ENCODE peak calls at places on chromosome 10, in four cellular contexts. V is breast epithelium, O is stomach, P is suprapubic skin. Z is an unnamed sample.

GRCh38 chr10:47042815-47043750 is 131.9 kb downstream of the PTPN20 start:
- DNase-seq in V (no peak), O (no peak), P (no peak), Z (peak; percentile 53)

GRCh38 chr10:14010083-14010551 is 320.6 kb downstream of the FRMD4A start:
- DNase-seq in V (no peak), O (no peak), P (no peak), Z (no peak)

GRCh38 chr10:43002596-43002995 is 74.3 kb upstream of the RET start:
- DNase-seq in V (no peak), O (no peak), P (no peak), Z (no peak)

GRCh38 chr10:72089618-72090017 is 1.3 kb upstream of the SPOCK2 start:
- DNase-seq in V (no peak), O (no peak), P (no peak), Z (no peak)

GRCh38 chr10:53839437-53840039 is 961.5 kb downstream of the PCDH15 start:
- DNase-seq in V (no peak), O (no peak), P (no peak), Z (no peak)

GRCh38 chr10:93707623-93708022 is 5.2 kb upstream of the FRA10AC1 start:
- DNase-seq in V (no peak), O (no peak), P (no peak), Z (no peak)

GRCh38 chr10:98267069-98267893 is 713 bp downstream of the LOXL4 start:
- DNase-seq in V (no peak), O (no peak), P (no peak), Z (no peak)

GRCh38 chr10:108465871-108466641 is 1301.5 kb upstream of the SORCS1 start:
- DNase-seq in V (no peak), O (peak; percentile 71), P (peak; percentile 69), Z (peak; percentile 70)

GRCh38 chr10:112985701-112986510 is 35.9 kb downstream of the TCF7L2 start:
- DNase-seq in V (no peak), O (no peak), P (no peak), Z (no peak)

GRCh38 chr10:43204394-43204942 is 62.4 kb downstream of the RASGEF1A start:
- DNase-seq in V (peak; percentile 9), O (no peak), P (no peak), Z (peak; percentile 45)

GRCh38 chr10:87867453-87867852 is 4.0 kb downstream of the PTEN start:
- DNase-seq in V (no peak), O (no peak), P (no peak), Z (no peak)

GRCh38 chr10:95792211-95792780 is 36.3 kb downstream of the ENTPD1 start:
- DNase-seq in V (no peak), O (no peak), P (no peak), Z (no peak)

DNA sequence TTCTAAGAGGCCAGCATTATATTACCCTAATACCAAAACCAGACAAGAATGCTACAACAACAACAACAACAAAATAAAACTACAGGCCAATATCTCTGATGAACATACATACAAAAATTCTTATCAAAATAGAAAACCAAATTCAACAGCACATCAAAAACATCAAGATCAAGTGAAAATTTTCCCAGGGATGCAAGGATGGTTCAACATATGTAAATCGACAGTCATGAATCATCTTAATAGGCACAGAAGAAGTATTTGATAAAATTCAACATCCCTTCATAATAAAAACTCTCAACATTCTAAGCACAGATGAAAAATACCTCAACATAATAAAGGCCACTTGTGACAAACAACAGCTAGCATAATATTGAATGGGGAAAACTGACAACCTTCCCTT is 75.3 kb downstream of the JMJD1C start:
- DNase-seq in V (no peak), O (no peak), P (no peak), Z (no peak)
- H3K9me3 ChIP-seq in V (no peaks in the 10 kb centered on the region), O (no peaks in the 10 kb centered on the region), P (no peaks in the 10 kb centered on the region), Z (no peaks in the 10 kb centered on the region)

DNA sequence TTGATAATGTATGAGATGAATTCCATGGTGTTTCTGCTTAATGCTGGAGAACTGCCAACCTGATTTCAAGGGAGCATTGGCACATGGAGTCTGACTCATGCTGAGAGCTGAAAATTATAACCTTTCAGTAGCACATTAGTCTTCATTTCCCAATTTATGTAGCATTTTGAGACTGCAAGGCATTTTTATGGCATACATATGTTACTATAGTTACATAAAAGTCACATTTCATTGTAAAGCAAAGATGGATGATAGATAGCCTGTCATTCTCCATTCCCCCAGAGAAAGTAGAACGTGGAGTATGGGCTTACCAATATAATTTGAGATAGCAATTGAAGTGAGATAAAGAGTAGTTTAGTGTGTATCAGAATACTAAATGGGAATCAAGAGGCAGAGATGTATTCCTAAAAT is 103.1 kb downstream of the SLC16A9 start:
- DNase-seq in V (no peak), O (no peak), P (no peak), Z (no peak)
- TF ChIP-seq POLR2AphosphoS5 in V (no peak), O (no peak), P (no peak), Z (no peak)

GRCh38 chr10:48418189-48418588 is 111.7 kb downstream of the MAPK8 start:
- DNase-seq in V (no peak), O (no peak), P (no peak), Z (no peak)

GRCh38 chr10:48414778-48415177 is 108.3 kb downstream of the MAPK8 start:
- DNase-seq in V (no peak), O (no peak), P (no peak), Z (no peak)

GRCh38 chr10:48414160-48414559 is 107.7 kb downstream of the MAPK8 start:
- DNase-seq in V (no peak), O (no peak), P (no peak), Z (no peak)

GRCh38 chr10:48417374-48417773 is 110.9 kb downstream of the MAPK8 start:
- DNase-seq in V (no peak), O (no peak), P (no peak), Z (no peak)

DNA sequence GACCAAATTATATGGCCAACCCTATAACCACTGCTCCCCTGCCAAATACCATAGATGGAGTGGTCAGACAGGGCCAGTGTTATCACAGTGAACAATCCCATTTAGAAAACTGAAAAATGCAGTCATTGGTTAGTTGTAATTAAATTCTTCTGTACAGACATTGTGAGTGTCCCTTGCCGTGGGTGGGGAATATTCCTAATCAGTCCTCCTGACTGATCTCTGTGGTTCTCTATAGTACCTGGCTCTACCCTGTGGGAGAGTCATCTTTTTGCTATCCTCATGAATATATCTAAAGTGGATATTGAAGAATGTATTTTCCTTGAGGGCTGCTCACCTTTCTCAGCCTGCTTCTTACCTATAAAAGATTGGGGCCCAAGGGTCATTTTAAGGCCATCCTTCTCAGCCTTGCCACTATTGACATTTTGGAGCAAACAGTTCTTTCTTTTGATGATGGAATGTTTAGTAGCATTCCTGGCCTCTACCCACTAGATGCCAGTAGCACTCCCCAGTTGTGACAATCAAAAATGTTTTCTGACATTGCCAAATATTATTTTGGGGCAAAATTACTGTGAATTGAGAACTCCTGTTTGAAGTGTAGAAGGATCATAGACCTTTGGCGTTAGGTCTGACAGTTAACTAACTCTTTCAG is 110.2 kb downstream of the MAPK8 start:
- DNase-seq in V (no peak), O (no peak), P (no peak), Z (no peak)
- H3K9me3 ChIP-seq in V (peaks cover 12% of the 10 kb centered on the region), O (peaks cover 13% of the 10 kb centered on the region), P (no peaks in the 10 kb centered on the region), Z (no peaks in the 10 kb centered on the region)

GRCh38 chr10:100006241-100006886 is 3.4 kb downstream of the DNMBP start:
- DNase-seq in V (no peak), O (no peak), P (no peak), Z (peak; percentile 63)
- TF ChIP-seq POLR2AphosphoS5 in V (no peak), O (peak; percentile 49), P (no peak), Z (peak; percentile 76)

GRCh38 chr10:106027240-106027639 is 1137.3 kb downstream of the SORCS1 start:
- DNase-seq in V (no peak), O (no peak), P (no peak), Z (no peak)
- H3K9me3 ChIP-seq in V (no peaks in the 10 kb centered on the region), O (no peaks in the 10 kb centered on the region), P (no peaks in the 10 kb centered on the region), Z (no peaks in the 10 kb centered on the region)

DNA sequence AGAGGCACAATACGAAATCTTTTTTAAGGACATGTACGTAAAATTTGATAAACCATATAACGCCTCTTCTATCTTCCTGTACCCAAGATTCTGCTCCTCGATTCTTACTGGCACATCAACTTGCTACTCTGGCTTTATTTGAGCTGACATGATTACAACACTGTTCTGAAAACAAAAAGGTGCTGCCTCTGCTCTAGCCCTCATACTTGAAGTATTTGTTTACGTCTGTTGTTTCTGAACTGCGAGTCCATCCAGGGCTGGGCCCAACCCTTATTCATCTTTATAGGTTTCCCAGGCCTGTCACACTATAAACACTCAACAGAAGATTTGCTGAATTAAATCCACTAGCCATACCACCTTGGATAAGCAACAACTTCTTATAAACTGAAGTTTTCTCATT is 96.2 kb upstream of the SVIL start:
- DNase-seq in V (no peak), O (no peak), P (no peak), Z (peak; percentile 82)
- TF ChIP-seq POLR2AphosphoS5 in V (no peak), O (no peak), P (no peak), Z (peak; percentile 83)

DNA sequence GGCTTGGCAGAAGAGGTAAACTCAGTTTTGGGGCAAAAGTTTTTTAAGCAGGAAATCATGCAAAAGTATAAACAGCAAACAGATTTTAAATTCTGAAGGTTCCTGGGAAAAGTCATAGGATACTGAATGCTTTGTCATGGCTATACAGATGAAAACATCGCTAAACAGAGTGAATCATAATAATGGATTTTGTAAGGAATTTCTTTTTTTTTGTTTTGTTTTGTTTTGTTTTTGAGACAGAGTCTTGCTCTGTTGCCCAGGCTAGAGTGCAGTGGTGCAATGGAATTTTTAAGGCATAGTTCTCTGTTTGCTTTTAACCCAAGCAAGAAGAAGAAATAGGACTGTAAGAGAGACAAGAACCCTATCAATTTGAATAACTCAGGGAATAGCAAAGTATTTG is 285.3 kb downstream of the NRG3 start:
- DNase-seq in V (no peak), O (no peak), P (no peak), Z (no peak)
- H3K9me3 ChIP-seq in V (no peaks in the 10 kb centered on the region), O (no peaks in the 10 kb centered on the region), P (no peaks in the 10 kb centered on the region), Z (no peaks in the 10 kb centered on the region)

GRCh38 chr10:104254493-104255243 is at the start of gene GSTO1:
- DNase-seq in V (peak; percentile 76), O (peak; percentile 78), P (peak; percentile 92), Z (peak; percentile 92)
- TF ChIP-seq POLR2AphosphoS5 in V (peak; percentile 87), O (peak; percentile 96), P (peak; percentile 75), Z (peak; percentile 89)

GRCh38 chr10:68188835-68189234 is 43.1 kb downstream of the ATOH7 start:
- DNase-seq in V (no peak), O (no peak), P (no peak), Z (no peak)
- H3K9me3 ChIP-seq in V (no peaks in the 10 kb centered on the region), O (no peaks in the 10 kb centered on the region), P (no peaks in the 10 kb centered on the region), Z (no peaks in the 10 kb centered on the region)

GRCh38 chr10:110508806-110509544 is 11.3 kb downstream of the DUSP5 start:
- DNase-seq in V (no peak), O (no peak), P (no peak), Z (peak; percentile 67)

GRCh38 chr10:110510086-110510485 is 12.4 kb downstream of the DUSP5 start:
- DNase-seq in V (no peak), O (no peak), P (no peak), Z (no peak)

GRCh38 chr10:110508389-110508788 is 10.7 kb downstream of the DUSP5 start:
- DNase-seq in V (no peak), O (no peak), P (no peak), Z (peak; percentile 47)

GRCh38 chr10:110510730-110511129 is 13.0 kb downstream of the DUSP5 start:
- DNase-seq in V (no peak), O (no peak), P (no peak), Z (no peak)

DNA sequence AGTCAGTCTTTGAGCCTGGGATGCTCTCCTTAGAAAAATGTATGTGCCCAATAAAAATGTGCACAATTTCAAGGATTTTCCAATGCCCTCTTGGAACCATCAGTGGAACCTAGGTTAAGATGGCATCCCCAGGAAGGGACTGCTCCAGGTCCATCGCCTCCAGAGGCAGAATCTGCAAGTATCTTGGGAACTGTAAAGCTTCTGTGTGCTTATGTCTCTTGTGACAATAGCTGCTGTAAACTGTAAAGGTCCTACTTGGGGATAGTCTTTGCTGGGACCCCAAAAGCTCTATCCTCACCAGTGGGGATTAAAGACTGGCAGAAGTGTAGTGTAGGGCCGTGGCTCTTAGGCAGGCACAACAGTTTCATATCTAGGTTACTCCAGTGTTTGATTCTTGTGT is 11.9 kb downstream of the DUSP5 start:
- DNase-seq in V (no peak), O (no peak), P (no peak), Z (no peak)
- TF ChIP-seq POLR2AphosphoS5 in V (no peak), O (no peak), P (no peak), Z (no peak)